ENCODE peak calls at places on chromosomes 3 and 15, in five cellular contexts. V is suprapubic skin, A is adrenal gland, F is uterus, N is transverse colon. W is an unnamed sample.

GRCh38 chr3:19950316-19950715 is 3.4 kb downstream of the RAB5A start:
- DNase-seq in N (no peak), V (no peak), F (no peak), A (no peak), W (no peak)

GRCh38 chr15:77470227-77470626 is 49.5 kb downstream of the HMG20A start:
- DNase-seq in V (no peak), A (no peak), F (no peak), N (no peak), W (no peak)

GRCh38 chr15:43194775-43195174 is 9.6 kb downstream of the CCNDBP1 start:
- DNase-seq in V (no peak), N (no peak), F (no peak), A (no peak), W (no peak)

GRCh38 chr15:68635142-68635541 is 56.3 kb downstream of the CORO2B start:
- DNase-seq in V (no peak), N (no peak), F (peak), A (no peak), W (no peak)

GRCh38 chr15:23472678-23473077 is 25.6 kb upstream of the GOLGA6L2 start:
- DNase-seq in V (no peak), N (no peak), F (no peak), A (no peak), W (no peak)

GRCh38 chr15:66098019-66098363 is 155.6 kb downstream of the MEGF11 start:
- DNase-seq in N (no peak), A (no peak), F (no peak), V (no peak), W (no peak)

GRCh38 chr3:122427857-122428471 is 12.1 kb upstream of the WDR5B start:
- DNase-seq in V (no peak), A (no peak), F (no peak), N (no peak), W (no peak)

GRCh38 chr3:168794427-168794826 is 698.7 kb upstream of the GOLIM4 start:
- DNase-seq in N (no peak), A (no peak), F (no peak), V (no peak), W (peak)

GRCh38 chr3:73502609-73503560 is 121.9 kb downstream of the PDZRN3 start:
- DNase-seq in V (no peak), N (peak), A (peak), F (peak), W (peak)

GRCh38 chr3:180680097-180680430 is 775 bp upstream of the CCDC39 start:
- DNase-seq in V (no peak), N (peak), F (no peak), A (no peak), W (peak)

GRCh38 chr3:94098487-94098886 is 35.6 kb downstream of the NSUN3 start:
- DNase-seq in V (no peak), N (no peak), A (no peak), F (no peak), W (peak)

GRCh38 chr15:101146118-101146702 is 105.6 kb downstream of the CHSY1 start:
- DNase-seq in V (no peak), F (no peak), N (no peak), A (no peak), W (no peak)

GRCh38 chr15:60407406-60407805 is 9.6 kb upstream of the ANXA2 start:
- DNase-seq in V (no peak), A (no peak), N (no peak), F (no peak), W (peak)

GRCh38 chr15:64682255-64682654 is 93.1 kb downstream of the RBPMS2 start:
- DNase-seq in V (no peak), N (no peak), F (no peak), A (no peak), W (no peak)

GRCh38 chr3:23219117-23219516 is 16.0 kb downstream of the UBE2E2 start:
- DNase-seq in F (no peak), V (no peak), A (no peak), N (no peak), W (no peak)

GRCh38 chr3:12489832-12490231 is 5.6 kb downstream of the TSEN2 start:
- DNase-seq in A (no peak), N (no peak), V (no peak), F (no peak), W (peak)

GRCh38 chr3:120350431-120350941 is 1.3 kb upstream of the LRRC58 start:
- DNase-seq in N (peak), V (no peak), F (peak), A (peak), W (peak)

GRCh38 chr3:65877160-65877559 is 161.6 kb downstream of the MAGI1 start:
- DNase-seq in A (no peak), V (no peak), F (no peak), N (no peak), W (no peak)

GRCh38 chr3:55486857-55487375 is at the start of gene WNT5A:
- DNase-seq in V (no peak), A (no peak), N (peak), F (peak), W (peak)

GRCh38 chr3:38493019-38493418 is 3.1 kb upstream of the EXOG start:
- DNase-seq in V (no peak), A (no peak), F (no peak), N (no peak), W (peak)

GRCh38 chr3:177357352-177358084 is 160.2 kb upstream of the TBL1XR1 start:
- DNase-seq in F (peak), N (peak), A (peak), V (no peak), W (peak)

GRCh38 chr15:31392761-31393401 is 66.2 kb downstream of the KLF13 start:
- DNase-seq in V (no peak), F (no peak), N (peak), A (peak), W (no peak)

GRCh38 chr3:108235290-108235689 is 13.1 kb upstream of the IFT57 start:
- DNase-seq in A (no peak), V (no peak), N (no peak), F (no peak), W (no peak)

GRCh38 chr3:69866988-69867720 is 127.9 kb downstream of the MITF start:
- DNase-seq in N (no peak), F (no peak), A (no peak), V (no peak), W (peak)

GRCh38 chr3:141659821-141660597 is 78.1 kb upstream of the RNF7 start:
- DNase-seq in F (peak), N (peak), A (peak), V (peak), W (no peak)

GRCh38 chr3:185200639-185201038 is 47.8 kb upstream of the C3orf70 start:
- DNase-seq in V (no peak), N (no peak), A (no peak), F (no peak), W (peak)

DNA sequence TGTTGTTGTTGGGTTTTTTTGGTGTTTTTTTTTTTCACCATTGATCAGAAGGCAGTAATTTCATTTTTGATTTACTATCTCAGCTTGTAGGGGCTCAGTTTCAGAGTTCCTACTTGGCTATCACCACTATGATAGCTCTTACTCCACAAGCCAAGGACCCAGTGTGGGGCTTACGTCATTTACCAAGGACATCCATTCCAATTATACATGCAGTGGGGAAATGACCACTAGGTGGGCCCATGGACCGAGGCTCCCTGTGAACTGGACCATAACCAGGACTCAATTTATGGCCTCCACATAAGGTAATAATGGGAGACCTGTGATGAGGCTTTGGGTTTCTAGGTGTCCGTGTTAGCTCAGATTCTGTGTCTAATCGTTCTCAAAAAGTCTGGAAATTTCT is 67.5 kb upstream of the CACNA1D start:
- DNase-seq in F (no peak), V (no peak), N (no peak), A (no peak), W (no peak)
- TF ChIP-seq CTCF in F (no peak), V (no peak), N (no peak), A (no peak), W (no peak)

GRCh38 chr3:125349055-125349454 is 26.1 kb downstream of the ZNF148 start:
- DNase-seq in N (no peak), V (no peak), F (no peak), A (no peak), W (no peak)
- H3K4me3 ChIP-seq in N (no peak), V (no peak), F (no peak), A (no peak), W (no peak)

GRCh38 chr3:139327861-139328260 is 16.0 kb upstream of the MRPS22 start:
- DNase-seq in V (no peak), A (no peak), N (no peak), F (no peak), W (no peak)
- TF ChIP-seq CTCF in V (no peak), A (no peak), N (no peak), F (no peak), W (no peak)

GRCh38 chr3:50165388-50166308 is 10.5 kb downstream of the SEMA3F start:
- DNase-seq in V (no peak), F (peak), N (no peak), A (no peak), W (peak)

GRCh38 chr3:50163572-50163971 is 8.4 kb downstream of the SEMA3F start:
- DNase-seq in A (no peak), N (no peak), F (no peak), V (no peak), W (no peak)

GRCh38 chr3:50164481-50164880 is 9.4 kb downstream of the SEMA3F start:
- DNase-seq in A (no peak), F (no peak), V (no peak), N (no peak), W (no peak)

GRCh38 chr3:50164056-50164455 is 8.9 kb downstream of the SEMA3F start:
- DNase-seq in F (peak), V (peak), N (peak), A (peak), W (peak)

DNA sequence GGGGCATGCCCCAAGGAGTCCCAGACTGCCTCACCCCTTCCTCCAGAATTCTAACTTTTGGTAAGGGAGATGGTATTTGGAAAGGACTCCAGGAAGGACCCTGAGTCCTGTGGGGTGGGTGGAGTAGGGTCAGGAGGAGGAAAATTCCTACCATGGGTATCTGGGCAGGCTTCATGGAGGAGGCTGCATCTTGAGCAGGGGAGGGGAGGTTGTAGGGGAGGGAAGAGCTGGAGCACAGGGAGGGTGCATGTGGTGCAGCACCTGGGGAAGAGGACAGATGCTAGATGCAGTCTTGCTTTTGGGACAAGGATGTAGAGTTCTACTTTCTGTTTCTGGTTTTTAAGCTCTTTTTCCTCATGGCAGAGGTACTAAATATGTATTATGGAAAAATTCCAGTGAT is 9.9 kb downstream of the SEMA3F start:
- DNase-seq in V (no peak), A (no peak), F (no peak), N (no peak), W (no peak)
- H3K4me3 ChIP-seq in V (no peak), A (no peak), F (no peak), N (no peak), W (no peak)

GRCh38 chr15:70096215-70096974 is 1.3 kb downstream of the TLE3 start:
- DNase-seq in A (peak), F (peak), V (no peak), N (peak), W (peak)
- TF ChIP-seq CTCF in A (no peak), F (no peak), V (no peak), N (no peak), W (no peak)

GRCh38 chr3:176321099-176321498 is 876.2 kb downstream of the TBL1XR1 start:
- DNase-seq in V (no peak), A (no peak), N (no peak), F (no peak), W (no peak)
- H3K4me3 ChIP-seq in V (no peak), A (no peak), N (no peak), F (no peak), W (no peak)

GRCh38 chr15:35448294-35448693 is 97.7 kb downstream of the DPH6 start:
- DNase-seq in F (no peak), A (no peak), V (no peak), N (no peak), W (peak)

GRCh38 chr15:35443376-35443775 is 102.6 kb downstream of the DPH6 start:
- DNase-seq in N (no peak), A (no peak), F (no peak), V (no peak), W (no peak)

GRCh38 chr15:35445891-35446290 is 100.1 kb downstream of the DPH6 start:
- DNase-seq in V (no peak), A (no peak), N (no peak), F (no peak), W (no peak)

GRCh38 chr15:35442734-35443133 is 103.2 kb downstream of the DPH6 start:
- DNase-seq in A (no peak), F (no peak), N (no peak), V (no peak), W (no peak)

GRCh38 chr15:35444557-35445204 is 101.3 kb downstream of the DPH6 start:
- DNase-seq in F (no peak), V (no peak), N (no peak), A (no peak), W (peak)
- TF ChIP-seq CTCF in F (peak), V (peak), N (peak), A (peak), W (peak)

GRCh38 chr15:63054281-63054683 is 11.7 kb downstream of the TPM1 start:
- DNase-seq in N (no peak), V (no peak), A (no peak), F (no peak), W (no peak)
- H3K4me3 ChIP-seq in N (no peak), V (no peak), A (no peak), F (no peak), W (no peak)

GRCh38 chr3:47406762-47407149 is 25.9 kb downstream of the PTPN23 start:
- DNase-seq in F (no peak), N (no peak), A (no peak), V (no peak), W (no peak)
- TF ChIP-seq CTCF in F (no peak), N (no peak), A (no peak), V (no peak), W (no peak)